ENCODE peak calls at places on chromosome 2, in nine cellular contexts. One of them, this sample, is unnamed. For H3K4me1, the result is how much of the 10 kb centered on the place peaks cover.

GRCh38 chr2:153543639-153544071 is 65.1 kb upstream of the RPRM start:
- DNase-seq in IMR-90: no peak
- DNase-seq in tibial nerve: no peak
- DNase-seq in HCT116: no peak
- DNase-seq in A549: no peak
- DNase-seq in sigmoid colon: no peak
- DNase-seq in stomach: no peak
- DNase-seq in transverse colon: no peak
- DNase-seq in ovary: no peak
- DNase-seq in this sample: no peak

GRCh38 chr2:174667461-174667860 is 69.9 kb upstream of the WIPF1 start:
- DNase-seq in IMR-90: no peak
- DNase-seq in tibial nerve: no peak
- DNase-seq in HCT116: no peak
- DNase-seq in A549: no peak
- DNase-seq in sigmoid colon: no peak
- DNase-seq in stomach: no peak
- DNase-seq in transverse colon: no peak
- DNase-seq in ovary: no peak
- DNase-seq in this sample: peak

GRCh38 chr2:36427790-36428243 is 72.2 kb downstream of the CRIM1 start:
- DNase-seq in IMR-90: peak
- DNase-seq in tibial nerve: no peak
- DNase-seq in HCT116: no peak
- DNase-seq in A549: peak
- DNase-seq in sigmoid colon: no peak
- DNase-seq in stomach: no peak
- DNase-seq in transverse colon: no peak
- DNase-seq in ovary: no peak
- DNase-seq in this sample: no peak

GRCh38 chr2:168272225-168272624 is 24.8 kb upstream of the STK39 start:
- DNase-seq in IMR-90: no peak
- DNase-seq in tibial nerve: no peak
- DNase-seq in HCT116: peak
- DNase-seq in A549: peak
- DNase-seq in sigmoid colon: no peak
- DNase-seq in stomach: no peak
- DNase-seq in transverse colon: no peak
- DNase-seq in ovary: no peak
- DNase-seq in this sample: no peak

GRCh38 chr2:237900891-237901831 is 41.7 kb downstream of the RAMP1 start:
- DNase-seq in IMR-90: no peak
- DNase-seq in tibial nerve: no peak
- DNase-seq in HCT116: no peak
- DNase-seq in A549: no peak
- DNase-seq in sigmoid colon: peak
- DNase-seq in stomach: no peak
- DNase-seq in transverse colon: no peak
- DNase-seq in ovary: no peak
- DNase-seq in this sample: peak

GRCh38 chr2:112679484-112679883 is 33.7 kb downstream of the SLC20A1 start:
- DNase-seq in IMR-90: no peak
- DNase-seq in tibial nerve: no peak
- DNase-seq in HCT116: no peak
- DNase-seq in A549: no peak
- DNase-seq in sigmoid colon: no peak
- DNase-seq in stomach: no peak
- DNase-seq in transverse colon: no peak
- DNase-seq in ovary: no peak
- DNase-seq in this sample: no peak

GRCh38 chr2:215885621-215886020 is 127.7 kb downstream of the MREG start:
- DNase-seq in IMR-90: no peak
- DNase-seq in tibial nerve: no peak
- DNase-seq in HCT116: no peak
- DNase-seq in A549: no peak
- DNase-seq in sigmoid colon: no peak
- DNase-seq in stomach: no peak
- DNase-seq in transverse colon: no peak
- DNase-seq in ovary: no peak
- DNase-seq in this sample: no peak

GRCh38 chr2:209145941-209146681 is 277.7 kb upstream of the MAP2 start:
- DNase-seq in IMR-90: no peak
- DNase-seq in tibial nerve: peak
- DNase-seq in HCT116: no peak
- DNase-seq in A549: no peak
- DNase-seq in sigmoid colon: no peak
- DNase-seq in stomach: no peak
- DNase-seq in transverse colon: no peak
- DNase-seq in ovary: no peak
- DNase-seq in this sample: no peak

GRCh38 chr2:23512778-23513177 is 127.8 kb downstream of the KLHL29 start:
- DNase-seq in IMR-90: no peak
- DNase-seq in tibial nerve: no peak
- DNase-seq in HCT116: no peak
- DNase-seq in A549: no peak
- DNase-seq in sigmoid colon: no peak
- DNase-seq in stomach: no peak
- DNase-seq in transverse colon: no peak
- DNase-seq in ovary: no peak
- DNase-seq in this sample: no peak

GRCh38 chr2:230870544-230871360 is 6.0 kb downstream of the ITM2C start:
- DNase-seq in IMR-90: no peak
- DNase-seq in tibial nerve: no peak
- DNase-seq in HCT116: no peak
- DNase-seq in A549: no peak
- DNase-seq in sigmoid colon: no peak
- DNase-seq in stomach: peak
- DNase-seq in transverse colon: peak
- DNase-seq in ovary: no peak
- DNase-seq in this sample: peak

GRCh38 chr2:190446193-190446592 is 38.0 kb downstream of the MFSD6 start:
- DNase-seq in IMR-90: no peak
- DNase-seq in tibial nerve: no peak
- DNase-seq in HCT116: no peak
- DNase-seq in A549: no peak
- DNase-seq in sigmoid colon: no peak
- DNase-seq in stomach: no peak
- DNase-seq in transverse colon: no peak
- DNase-seq in ovary: no peak
- DNase-seq in this sample: no peak

GRCh38 chr2:175806115-175806470 is 196.0 kb downstream of the LNPK start:
- DNase-seq in IMR-90: no peak
- DNase-seq in tibial nerve: no peak
- DNase-seq in HCT116: no peak
- DNase-seq in A549: no peak
- DNase-seq in sigmoid colon: no peak
- DNase-seq in stomach: no peak
- DNase-seq in transverse colon: no peak
- DNase-seq in ovary: no peak
- DNase-seq in this sample: no peak

GRCh38 chr2:149313512-149313972 is 16.8 kb upstream of the LYPD6 start:
- DNase-seq in IMR-90: peak
- DNase-seq in tibial nerve: no peak
- DNase-seq in HCT116: peak
- DNase-seq in A549: peak
- DNase-seq in sigmoid colon: no peak
- DNase-seq in stomach: peak
- DNase-seq in transverse colon: peak
- DNase-seq in ovary: no peak
- DNase-seq in this sample: no peak

GRCh38 chr2:27306657-27307544 is 1.3 kb downstream of the UCN start:
- DNase-seq in IMR-90: no peak
- DNase-seq in tibial nerve: no peak
- DNase-seq in HCT116: no peak
- DNase-seq in A549: no peak
- DNase-seq in sigmoid colon: no peak
- DNase-seq in stomach: no peak
- DNase-seq in transverse colon: no peak
- DNase-seq in ovary: no peak
- DNase-seq in this sample: no peak

GRCh38 chr2:3406501-3406900 is 27.0 kb downstream of the TRAPPC12 start:
- DNase-seq in IMR-90: no peak
- DNase-seq in tibial nerve: no peak
- DNase-seq in HCT116: no peak
- DNase-seq in A549: no peak
- DNase-seq in sigmoid colon: no peak
- DNase-seq in stomach: no peak
- DNase-seq in transverse colon: no peak
- DNase-seq in ovary: no peak
- DNase-seq in this sample: peak

GRCh38 chr2:177338177-177338721 is 54.3 kb upstream of the AGPS start:
- DNase-seq in IMR-90: peak
- DNase-seq in tibial nerve: no peak
- DNase-seq in HCT116: peak
- DNase-seq in A549: peak
- DNase-seq in sigmoid colon: no peak
- DNase-seq in stomach: no peak
- DNase-seq in transverse colon: no peak
- DNase-seq in ovary: no peak
- DNase-seq in this sample: no peak

GRCh38 chr2:58539973-58540372 is 298.8 kb upstream of the FANCL start:
- DNase-seq in IMR-90: no peak
- DNase-seq in tibial nerve: no peak
- DNase-seq in HCT116: no peak
- DNase-seq in A549: peak
- DNase-seq in sigmoid colon: no peak
- DNase-seq in stomach: no peak
- DNase-seq in transverse colon: no peak
- DNase-seq in ovary: no peak
- DNase-seq in this sample: no peak

GRCh38 chr2:8611246-8611645 is 70.6 kb upstream of the ID2 start:
- DNase-seq in IMR-90: no peak
- DNase-seq in tibial nerve: no peak
- DNase-seq in HCT116: no peak
- DNase-seq in A549: no peak
- DNase-seq in sigmoid colon: no peak
- DNase-seq in stomach: no peak
- DNase-seq in transverse colon: no peak
- DNase-seq in ovary: no peak
- DNase-seq in this sample: no peak

GRCh38 chr2:60385648-60386047 is 167.8 kb downstream of the BCL11A start:
- DNase-seq in IMR-90: no peak
- DNase-seq in tibial nerve: no peak
- DNase-seq in HCT116: no peak
- DNase-seq in A549: no peak
- DNase-seq in sigmoid colon: no peak
- DNase-seq in stomach: no peak
- DNase-seq in transverse colon: no peak
- DNase-seq in ovary: no peak
- DNase-seq in this sample: no peak

GRCh38 chr2:9543557-9543956 is 12.1 kb downstream of the ADAM17 start:
- DNase-seq in IMR-90: no peak
- DNase-seq in tibial nerve: no peak
- DNase-seq in HCT116: no peak
- DNase-seq in A549: no peak
- DNase-seq in sigmoid colon: no peak
- DNase-seq in stomach: no peak
- DNase-seq in transverse colon: no peak
- DNase-seq in ovary: no peak
- DNase-seq in this sample: no peak

GRCh38 chr2:121075006-121075545 is 209.9 kb downstream of the TFCP2L1 start:
- DNase-seq in IMR-90: peak
- DNase-seq in tibial nerve: peak
- DNase-seq in HCT116: peak
- DNase-seq in A549: peak
- DNase-seq in sigmoid colon: peak
- DNase-seq in stomach: peak
- DNase-seq in transverse colon: peak
- DNase-seq in ovary: peak
- DNase-seq in this sample: no peak

GRCh38 chr2:177239934-177240600 is 24.5 kb downstream of the NFE2L2 start:
- DNase-seq in IMR-90: peak
- DNase-seq in tibial nerve: peak
- DNase-seq in HCT116: no peak
- DNase-seq in A549: peak
- DNase-seq in sigmoid colon: peak
- DNase-seq in stomach: peak
- DNase-seq in transverse colon: peak
- DNase-seq in ovary: no peak
- DNase-seq in this sample: no peak

GRCh38 chr2:150484006-150484405 is 3.5 kb downstream of the RND3 start:
- DNase-seq in IMR-90: no peak
- DNase-seq in tibial nerve: no peak
- DNase-seq in HCT116: no peak
- DNase-seq in A549: no peak
- DNase-seq in sigmoid colon: no peak
- DNase-seq in stomach: no peak
- DNase-seq in transverse colon: no peak
- DNase-seq in ovary: no peak
- DNase-seq in this sample: no peak
- H3K4me1 ChIP-seq in IMR-90: under half
- H3K4me1 ChIP-seq in tibial nerve: half or more
- H3K4me1 ChIP-seq in HCT116: under half
- H3K4me1 ChIP-seq in A549: half or more
- H3K4me1 ChIP-seq in sigmoid colon: half or more
- H3K4me1 ChIP-seq in stomach: under half
- H3K4me1 ChIP-seq in transverse colon: under half
- H3K4me1 ChIP-seq in ovary: under half
- H3K4me1 ChIP-seq in this sample: half or more

GRCh38 chr2:42794271-42795046 is 2.1 kb upstream of the HAAO start:
- DNase-seq in IMR-90: no peak
- DNase-seq in tibial nerve: no peak
- DNase-seq in HCT116: no peak
- DNase-seq in A549: peak
- DNase-seq in sigmoid colon: no peak
- DNase-seq in stomach: no peak
- DNase-seq in transverse colon: peak
- DNase-seq in ovary: no peak
- DNase-seq in this sample: no peak
- TF ChIP-seq POLR2A in IMR-90: no peak
- TF ChIP-seq POLR2A in tibial nerve: no peak
- TF ChIP-seq POLR2A in HCT116: no peak
- TF ChIP-seq POLR2A in A549: no peak
- TF ChIP-seq POLR2A in sigmoid colon: no peak
- TF ChIP-seq POLR2A in stomach: no peak
- TF ChIP-seq POLR2A in transverse colon: no peak
- TF ChIP-seq POLR2A in ovary: no peak
- TF ChIP-seq POLR2A in this sample: no peak

GRCh38 chr2:102285368-102285767 is 26.0 kb upstream of the IL1RL1 start:
- DNase-seq in IMR-90: no peak
- DNase-seq in tibial nerve: no peak
- DNase-seq in HCT116: no peak
- DNase-seq in A549: no peak
- DNase-seq in sigmoid colon: no peak
- DNase-seq in stomach: no peak
- DNase-seq in transverse colon: no peak
- DNase-seq in ovary: no peak
- DNase-seq in this sample: no peak
- H3K27ac ChIP-seq in IMR-90: no peak
- H3K27ac ChIP-seq in tibial nerve: no peak
- H3K27ac ChIP-seq in HCT116: no peak
- H3K27ac ChIP-seq in A549: no peak
- H3K27ac ChIP-seq in sigmoid colon: no peak
- H3K27ac ChIP-seq in stomach: no peak
- H3K27ac ChIP-seq in transverse colon: no peak
- H3K27ac ChIP-seq in ovary: no peak
- H3K27ac ChIP-seq in this sample: no peak

DNA sequence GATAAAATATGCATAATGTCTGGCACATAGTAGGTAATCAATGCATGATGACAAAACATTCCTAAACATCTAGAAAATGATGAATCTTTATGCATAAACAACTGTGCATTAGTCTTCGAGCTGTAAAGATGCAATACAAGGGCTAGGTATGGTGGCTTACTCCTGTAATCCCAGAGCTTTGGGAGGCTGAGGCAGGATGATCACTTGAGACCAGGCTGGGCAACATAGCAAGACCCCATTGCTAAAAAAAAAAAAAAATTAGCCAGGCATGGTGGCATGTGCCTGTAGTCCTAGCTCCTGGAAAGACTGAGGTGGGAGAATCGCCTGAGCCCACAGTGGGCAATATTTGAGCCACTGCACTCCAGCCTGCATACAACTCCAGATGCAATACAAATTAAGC is 5.3 kb downstream of the TET3 start:
- DNase-seq in IMR-90: no peak
- DNase-seq in tibial nerve: no peak
- DNase-seq in HCT116: no peak
- DNase-seq in A549: no peak
- DNase-seq in sigmoid colon: no peak
- DNase-seq in stomach: no peak
- DNase-seq in transverse colon: no peak
- DNase-seq in ovary: no peak
- DNase-seq in this sample: no peak
- H3K4me1 ChIP-seq in IMR-90: under half
- H3K4me1 ChIP-seq in tibial nerve: under half
- H3K4me1 ChIP-seq in HCT116: under half
- H3K4me1 ChIP-seq in A549: under half
- H3K4me1 ChIP-seq in sigmoid colon: under half
- H3K4me1 ChIP-seq in stomach: under half
- H3K4me1 ChIP-seq in transverse colon: under half
- H3K4me1 ChIP-seq in ovary: under half
- H3K4me1 ChIP-seq in this sample: under half

This sample was measured in heart left ventricle.